ENCODE peak calls at places on chromosomes 5 and 9, in four cellular contexts. One of them, this sample, is unnamed.

GRCh38 chr5:149345892-149346222 is 558 bp downstream of the GRPEL2 start:
- DNase-seq in CD4-positive, CD25-positive, alpha-beta regulatory T cell: no peak
- DNase-seq in A549: no peak
- DNase-seq in GM23248: peak; percentile 80
- DNase-seq in this sample: no peak

GRCh38 chr9:86287013-86287412 is 4.7 kb upstream of the ISCA1 start:
- DNase-seq in GM23248: peak; percentile 63
- DNase-seq in CD4-positive, CD25-positive, alpha-beta regulatory T cell: no peak
- DNase-seq in A549: peak; percentile 13
- DNase-seq in this sample: no peak

GRCh38 chr9:97873877-97874276 is 20.9 kb downstream of the FOXE1 start:
- DNase-seq in GM23248: peak; percentile 37
- DNase-seq in A549: peak; percentile 14
- DNase-seq in CD4-positive, CD25-positive, alpha-beta regulatory T cell: no peak
- DNase-seq in this sample: no peak

GRCh38 chr5:140324834-140325195 is 21.6 kb downstream of the HBEGF start:
- DNase-seq in CD4-positive, CD25-positive, alpha-beta regulatory T cell: no peak
- DNase-seq in GM23248: peak; percentile 87
- DNase-seq in A549: no peak
- DNase-seq in this sample: no peak

GRCh38 chr5:180718810-180719453 is 20.9 kb downstream of the OR2Y1 start:
- DNase-seq in GM23248: peak; percentile 54
- DNase-seq in A549: peak; percentile 28
- DNase-seq in CD4-positive, CD25-positive, alpha-beta regulatory T cell: no peak
- DNase-seq in this sample: no peak

GRCh38 chr5:171810217-171810616 is 24.6 kb downstream of the SMIM23 start:
- DNase-seq in CD4-positive, CD25-positive, alpha-beta regulatory T cell: no peak
- DNase-seq in A549: no peak
- DNase-seq in GM23248: no peak
- DNase-seq in this sample: no peak

GRCh38 chr9:18824095-18824666 is 208.8 kb downstream of the SAXO1 start:
- DNase-seq in A549: no peak
- DNase-seq in GM23248: peak; percentile 7
- DNase-seq in CD4-positive, CD25-positive, alpha-beta regulatory T cell: no peak
- DNase-seq in this sample: no peak

GRCh38 chr5:31186672-31187267 is 6.7 kb upstream of the CDH6 start:
- DNase-seq in GM23248: peak; percentile 61
- DNase-seq in CD4-positive, CD25-positive, alpha-beta regulatory T cell: no peak
- DNase-seq in A549: peak; percentile 25
- DNase-seq in this sample: no peak

GRCh38 chr5:124639095-124639665 is 107.3 kb downstream of the ZNF608 start:
- DNase-seq in CD4-positive, CD25-positive, alpha-beta regulatory T cell: no peak
- DNase-seq in GM23248: no peak
- DNase-seq in A549: no peak
- DNase-seq in this sample: no peak

GRCh38 chr5:148949871-148950863 is 112.7 kb downstream of the SH3TC2 start:
- DNase-seq in A549: no peak
- DNase-seq in GM23248: peak; percentile 57
- DNase-seq in CD4-positive, CD25-positive, alpha-beta regulatory T cell: no peak
- DNase-seq in this sample: peak; percentile 78

GRCh38 chr9:130120832-130121231 is 51.4 kb upstream of the NCS1 start:
- DNase-seq in A549: no peak
- DNase-seq in CD4-positive, CD25-positive, alpha-beta regulatory T cell: no peak
- DNase-seq in GM23248: no peak
- DNase-seq in this sample: peak; percentile 14

GRCh38 chr5:131628990-131629389 is 6.0 kb downstream of the RAPGEF6 start:
- DNase-seq in A549: no peak
- DNase-seq in GM23248: peak; percentile 68
- DNase-seq in CD4-positive, CD25-positive, alpha-beta regulatory T cell: no peak
- DNase-seq in this sample: no peak

GRCh38 chr5:112604741-112605390 is 132.8 kb upstream of the APC start:
- DNase-seq in GM23248: no peak
- DNase-seq in CD4-positive, CD25-positive, alpha-beta regulatory T cell: no peak
- DNase-seq in A549: no peak
- DNase-seq in this sample: no peak

GRCh38 chr9:6902423-6902822 is 144.7 kb downstream of the KDM4C start:
- DNase-seq in GM23248: peak; percentile 18
- DNase-seq in A549: no peak
- DNase-seq in CD4-positive, CD25-positive, alpha-beta regulatory T cell: no peak
- DNase-seq in this sample: no peak

GRCh38 chr9:125361837-125362531 is 100.4 kb downstream of the GAPVD1 start:
- DNase-seq in A549: no peak
- DNase-seq in GM23248: peak; percentile 36
- DNase-seq in CD4-positive, CD25-positive, alpha-beta regulatory T cell: no peak
- DNase-seq in this sample: no peak

GRCh38 chr5:168339151-168340140 is 48.0 kb downstream of the WWC1 start:
- DNase-seq in CD4-positive, CD25-positive, alpha-beta regulatory T cell: no peak
- DNase-seq in GM23248: no peak
- DNase-seq in A549: no peak
- DNase-seq in this sample: no peak

GRCh38 chr5:180775624-180776023 is 27.0 kb downstream of the MGAT1 start:
- DNase-seq in CD4-positive, CD25-positive, alpha-beta regulatory T cell: no peak
- DNase-seq in A549: no peak
- DNase-seq in GM23248: no peak
- DNase-seq in this sample: no peak

GRCh38 chr9:22813520-22813919 is 366.9 kb downstream of the DMRTA1 start:
- DNase-seq in GM23248: peak; percentile 67
- DNase-seq in CD4-positive, CD25-positive, alpha-beta regulatory T cell: no peak
- DNase-seq in A549: no peak
- DNase-seq in this sample: no peak

GRCh38 chr5:308672-309271 is 12.7 kb upstream of the AHRR start:
- DNase-seq in A549: peak; percentile 29
- DNase-seq in CD4-positive, CD25-positive, alpha-beta regulatory T cell: no peak
- DNase-seq in GM23248: peak; percentile 61
- DNase-seq in this sample: no peak

GRCh38 chr9:132644251-132644650 is 25.5 kb downstream of the DDX31 start:
- DNase-seq in CD4-positive, CD25-positive, alpha-beta regulatory T cell: no peak
- DNase-seq in A549: peak; percentile 25
- DNase-seq in GM23248: no peak
- DNase-seq in this sample: no peak

GRCh38 chr9:98873535-98874432 is 66.3 kb downstream of the GALNT12 start:
- DNase-seq in CD4-positive, CD25-positive, alpha-beta regulatory T cell: no peak
- DNase-seq in A549: no peak
- DNase-seq in GM23248: peak; percentile 79
- DNase-seq in this sample: no peak

GRCh38 chr9:20903214-20903613 is 128.2 kb downstream of the HACD4 start:
- DNase-seq in GM23248: no peak
- DNase-seq in A549: no peak
- DNase-seq in CD4-positive, CD25-positive, alpha-beta regulatory T cell: no peak
- DNase-seq in this sample: no peak

GRCh38 chr5:965604-966344 is 42.8 kb upstream of the NKD2 start:
- DNase-seq in A549: no peak
- DNase-seq in CD4-positive, CD25-positive, alpha-beta regulatory T cell: no peak
- DNase-seq in GM23248: no peak
- DNase-seq in this sample: no peak

GRCh38 chr9:38079410-38080105 is 10.5 kb upstream of the SHB start:
- DNase-seq in A549: no peak
- DNase-seq in GM23248: peak; percentile 50
- DNase-seq in CD4-positive, CD25-positive, alpha-beta regulatory T cell: no peak
- DNase-seq in this sample: peak; percentile 54

GRCh38 chr9:124122813-124123462 is 111.4 kb downstream of the LHX2 start:
- DNase-seq in CD4-positive, CD25-positive, alpha-beta regulatory T cell: no peak
- DNase-seq in GM23248: peak; percentile 73
- DNase-seq in A549: no peak
- DNase-seq in this sample: no peak

GRCh38 chr9:132410642-132411041 is 631 bp downstream of the CFAP77 start:
- DNase-seq in A549: no peak
- DNase-seq in CD4-positive, CD25-positive, alpha-beta regulatory T cell: no peak
- DNase-seq in GM23248: no peak
- DNase-seq in this sample: no peak

GRCh38 chr5:38714240-38714639 is 131.6 kb upstream of the OSMR start:
- DNase-seq in CD4-positive, CD25-positive, alpha-beta regulatory T cell: no peak
- DNase-seq in GM23248: no peak
- DNase-seq in A549: no peak
- DNase-seq in this sample: no peak

GRCh38 chr5:56456002-56456401 is 222.9 kb upstream of the ANKRD55 start:
- DNase-seq in CD4-positive, CD25-positive, alpha-beta regulatory T cell: no peak
- DNase-seq in GM23248: peak; percentile 92
- DNase-seq in A549: no peak
- DNase-seq in this sample: no peak

DNA sequence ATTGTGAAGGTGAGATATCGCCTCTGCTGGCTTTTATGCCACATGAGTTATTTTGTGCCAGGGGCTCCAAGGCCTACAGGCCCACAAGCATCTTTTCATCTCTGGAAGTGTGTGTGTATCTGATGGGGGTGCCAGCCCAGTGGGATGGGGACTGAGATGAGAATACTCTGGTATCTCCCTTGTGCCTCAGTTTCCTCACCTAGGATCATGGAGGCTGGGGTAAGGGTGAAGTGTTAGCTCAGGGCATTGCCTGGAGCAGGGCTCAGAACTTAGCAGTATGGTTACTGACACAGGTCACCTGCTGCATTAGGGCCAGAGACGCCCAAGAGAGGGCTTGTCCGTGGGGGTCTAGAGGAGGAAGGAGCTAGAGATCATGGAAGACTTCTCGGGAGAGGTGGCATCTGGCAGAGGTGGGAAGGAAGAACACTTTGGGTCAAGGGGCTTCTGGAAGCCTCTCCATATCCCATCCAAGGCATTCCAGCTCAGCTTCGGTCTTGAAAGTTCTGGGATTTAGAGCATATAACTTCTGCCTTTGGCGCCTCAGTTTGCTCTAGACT is 755 bp upstream of the WNK2 start:
- DNase-seq in CD4-positive, CD25-positive, alpha-beta regulatory T cell: no peak
- DNase-seq in A549: no peak
- DNase-seq in GM23248: no peak
- DNase-seq in this sample: no peak
- H3K4me3 ChIP-seq in CD4-positive, CD25-positive, alpha-beta regulatory T cell: peak overlapping the region; percentile 37
- H3K4me3 ChIP-seq in A549: peak overlapping the region; percentile 82
- H3K4me3 ChIP-seq in GM23248: no peak overlapping the region
- H3K4me3 ChIP-seq in this sample: peak overlapping the region; percentile 50

GRCh38 chr5:40734986-40735385 is 20.8 kb downstream of the TTC33 start:
- DNase-seq in GM23248: peak; percentile 24
- DNase-seq in CD4-positive, CD25-positive, alpha-beta regulatory T cell: no peak
- DNase-seq in A549: no peak
- DNase-seq in this sample: no peak

GRCh38 chr5:40733842-40734563 is 21.8 kb downstream of the TTC33 start:
- DNase-seq in CD4-positive, CD25-positive, alpha-beta regulatory T cell: no peak
- DNase-seq in GM23248: no peak
- DNase-seq in A549: no peak
- DNase-seq in this sample: no peak

GRCh38 chr5:40735609-40736008 is 20.2 kb downstream of the TTC33 start:
- DNase-seq in A549: no peak
- DNase-seq in CD4-positive, CD25-positive, alpha-beta regulatory T cell: no peak
- DNase-seq in GM23248: no peak
- DNase-seq in this sample: no peak

GRCh38 chr5:40736103-40736875 is 19.5 kb downstream of the TTC33 start:
- DNase-seq in A549: peak; percentile 49
- DNase-seq in CD4-positive, CD25-positive, alpha-beta regulatory T cell: no peak
- DNase-seq in GM23248: peak; percentile 68
- DNase-seq in this sample: no peak

DNA sequence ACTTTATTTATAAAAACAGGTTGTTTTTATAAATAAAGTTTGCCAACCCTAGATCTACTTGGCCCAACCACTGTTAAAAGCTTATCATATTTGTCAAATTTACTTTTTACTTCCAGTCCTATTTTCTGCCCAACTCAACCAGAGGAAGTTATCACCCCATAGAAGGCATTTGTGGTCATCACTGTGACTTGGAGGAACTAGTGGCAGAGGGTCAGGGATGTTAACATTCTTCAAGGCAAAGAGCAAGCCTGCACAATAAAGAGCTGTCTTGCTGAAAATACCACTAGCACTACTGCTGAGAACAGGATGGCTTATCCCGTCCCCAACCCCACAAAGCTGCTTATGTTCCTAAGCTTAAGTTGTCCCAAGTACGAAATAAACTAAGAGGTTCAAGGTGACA is 22.3 kb downstream of the TTC33 start:
- DNase-seq in GM23248: no peak
- DNase-seq in CD4-positive, CD25-positive, alpha-beta regulatory T cell: no peak
- DNase-seq in A549: no peak
- DNase-seq in this sample: no peak
- H3K4me1 ChIP-seq in GM23248: peaks cover 23% of the 10 kb centered on the region
- H3K4me1 ChIP-seq in CD4-positive, CD25-positive, alpha-beta regulatory T cell: no peaks in the 10 kb centered on the region
- H3K4me1 ChIP-seq in A549: peaks cover 8% of the 10 kb centered on the region
- H3K4me1 ChIP-seq in this sample: peaks cover 35% of the 10 kb centered on the region

GRCh38 chr9:136694865-136695247 is 7.6 kb upstream of the AGPAT2 start:
- DNase-seq in CD4-positive, CD25-positive, alpha-beta regulatory T cell: no peak
- DNase-seq in GM23248: no peak
- DNase-seq in A549: no peak
- DNase-seq in this sample: no peak

GRCh38 chr9:136694163-136694864 is 7.1 kb upstream of the AGPAT2 start:
- DNase-seq in GM23248: peak; percentile 65
- DNase-seq in CD4-positive, CD25-positive, alpha-beta regulatory T cell: no peak
- DNase-seq in A549: peak; percentile 90
- DNase-seq in this sample: peak; percentile 84

GRCh38 chr9:136692190-136693134 is 5.2 kb upstream of the AGPAT2 start:
- DNase-seq in A549: no peak
- DNase-seq in CD4-positive, CD25-positive, alpha-beta regulatory T cell: no peak
- DNase-seq in GM23248: no peak
- DNase-seq in this sample: no peak

GRCh38 chr9:136693135-136693489 is 5.9 kb upstream of the AGPAT2 start:
- DNase-seq in CD4-positive, CD25-positive, alpha-beta regulatory T cell: no peak
- DNase-seq in GM23248: no peak
- DNase-seq in A549: no peak
- DNase-seq in this sample: no peak

GRCh38 chr9:136693490-136694162 is 6.4 kb upstream of the AGPAT2 start:
- DNase-seq in GM23248: peak; percentile 71
- DNase-seq in A549: peak; percentile 95
- DNase-seq in CD4-positive, CD25-positive, alpha-beta regulatory T cell: no peak
- DNase-seq in this sample: peak; percentile 79
- H3K4me3 ChIP-seq in GM23248: no peak overlapping the region
- H3K4me3 ChIP-seq in A549: peak overlapping the region; percentile 19
- H3K4me3 ChIP-seq in CD4-positive, CD25-positive, alpha-beta regulatory T cell: no peak overlapping the region
- H3K4me3 ChIP-seq in this sample: no peak overlapping the region

GRCh38 chr5:119346404-119346803 is 9.4 kb upstream of the TNFAIP8 start:
- DNase-seq in CD4-positive, CD25-positive, alpha-beta regulatory T cell: no peak
- DNase-seq in A549: no peak
- DNase-seq in GM23248: no peak
- DNase-seq in this sample: no peak
- H3K4me1 ChIP-seq in CD4-positive, CD25-positive, alpha-beta regulatory T cell: peaks cover 83% of the 10 kb centered on the region
- H3K4me1 ChIP-seq in A549: peaks cover 6% of the 10 kb centered on the region
- H3K4me1 ChIP-seq in GM23248: peaks cover 8% of the 10 kb centered on the region
- H3K4me1 ChIP-seq in this sample: peaks cover 25% of the 10 kb centered on the region